ENCODE peak calls at places on chromosomes 3 and 15, in ten cellular contexts. One of them, this sample, is unnamed.

GRCh38 chr15:70100495-70101331 is 3.0 kb upstream of the TLE3 start:
- DNase-seq in activated CD4-positive, alpha-beta T cell treated with anti-CD3 and anti-CD28 coated beads, Interleukin-2, amount 10 ng/mL, durations not matched to agents 7 days and 5 days: peak
- DNase-seq in upper lobe of right lung: peak
- DNase-seq in psoas muscle: peak
- DNase-seq in AG10803: no peak
- DNase-seq in ELR: peak
- DNase-seq in NB4: peak
- DNase-seq in HT-29: peak
- DNase-seq in HCEC 1CT: peak
- DNase-seq in colonic mucosa: peak
- DNase-seq in this sample: peak

GRCh38 chr3:129112308-129113052 is 9.1 kb downstream of the RAB43 start:
- DNase-seq in NB4: peak
- DNase-seq in colonic mucosa: no peak
- DNase-seq in psoas muscle: no peak
- DNase-seq in HT-29: no peak
- DNase-seq in AG10803: peak
- DNase-seq in upper lobe of right lung: no peak
- DNase-seq in activated CD4-positive, alpha-beta T cell treated with anti-CD3 and anti-CD28 coated beads, Interleukin-2, amount 10 ng/mL, durations not matched to agents 7 days and 5 days: peak
- DNase-seq in ELR: no peak
- DNase-seq in HCEC 1CT: no peak
- DNase-seq in this sample: peak

GRCh38 chr3:13234664-13235063 is 161.4 kb upstream of the IQSEC1 start:
- DNase-seq in AG10803: no peak
- DNase-seq in ELR: no peak
- DNase-seq in HT-29: no peak
- DNase-seq in psoas muscle: no peak
- DNase-seq in upper lobe of right lung: no peak
- DNase-seq in activated CD4-positive, alpha-beta T cell treated with anti-CD3 and anti-CD28 coated beads, Interleukin-2, amount 10 ng/mL, durations not matched to agents 7 days and 5 days: no peak
- DNase-seq in colonic mucosa: no peak
- DNase-seq in NB4: no peak
- DNase-seq in HCEC 1CT: no peak
- DNase-seq in this sample: no peak

GRCh38 chr3:185732782-185733181 is 92.1 kb downstream of the IGF2BP2 start:
- DNase-seq in upper lobe of right lung: no peak
- DNase-seq in psoas muscle: no peak
- DNase-seq in HCEC 1CT: peak
- DNase-seq in HT-29: no peak
- DNase-seq in AG10803: peak
- DNase-seq in ELR: peak
- DNase-seq in activated CD4-positive, alpha-beta T cell treated with anti-CD3 and anti-CD28 coated beads, Interleukin-2, amount 10 ng/mL, durations not matched to agents 7 days and 5 days: no peak
- DNase-seq in colonic mucosa: no peak
- DNase-seq in NB4: no peak
- DNase-seq in this sample: peak

GRCh38 chr3:137202941-137203340 is 245.2 kb downstream of the IL20RB start:
- DNase-seq in colonic mucosa: no peak
- DNase-seq in HCEC 1CT: no peak
- DNase-seq in upper lobe of right lung: peak
- DNase-seq in NB4: no peak
- DNase-seq in ELR: no peak
- DNase-seq in AG10803: no peak
- DNase-seq in activated CD4-positive, alpha-beta T cell treated with anti-CD3 and anti-CD28 coated beads, Interleukin-2, amount 10 ng/mL, durations not matched to agents 7 days and 5 days: no peak
- DNase-seq in psoas muscle: no peak
- DNase-seq in HT-29: no peak
- DNase-seq in this sample: no peak

GRCh38 chr3:165283328-165283727 is 87.1 kb upstream of the SLITRK3 start:
- DNase-seq in psoas muscle: no peak
- DNase-seq in HCEC 1CT: no peak
- DNase-seq in upper lobe of right lung: no peak
- DNase-seq in AG10803: no peak
- DNase-seq in colonic mucosa: no peak
- DNase-seq in ELR: no peak
- DNase-seq in NB4: no peak
- DNase-seq in activated CD4-positive, alpha-beta T cell treated with anti-CD3 and anti-CD28 coated beads, Interleukin-2, amount 10 ng/mL, durations not matched to agents 7 days and 5 days: no peak
- DNase-seq in HT-29: no peak
- DNase-seq in this sample: no peak

GRCh38 chr3:159882784-159883779 is 105.6 kb upstream of the IL12A start:
- DNase-seq in HCEC 1CT: peak
- DNase-seq in ELR: peak
- DNase-seq in NB4: no peak
- DNase-seq in activated CD4-positive, alpha-beta T cell treated with anti-CD3 and anti-CD28 coated beads, Interleukin-2, amount 10 ng/mL, durations not matched to agents 7 days and 5 days: no peak
- DNase-seq in HT-29: no peak
- DNase-seq in psoas muscle: no peak
- DNase-seq in upper lobe of right lung: no peak
- DNase-seq in AG10803: no peak
- DNase-seq in colonic mucosa: no peak
- DNase-seq in this sample: peak

GRCh38 chr15:82895983-82896382 is 56.5 kb downstream of the HOMER2 start:
- DNase-seq in NB4: no peak
- DNase-seq in psoas muscle: no peak
- DNase-seq in HT-29: no peak
- DNase-seq in ELR: no peak
- DNase-seq in colonic mucosa: no peak
- DNase-seq in upper lobe of right lung: no peak
- DNase-seq in activated CD4-positive, alpha-beta T cell treated with anti-CD3 and anti-CD28 coated beads, Interleukin-2, amount 10 ng/mL, durations not matched to agents 7 days and 5 days: no peak
- DNase-seq in HCEC 1CT: no peak
- DNase-seq in AG10803: no peak
- DNase-seq in this sample: no peak

GRCh38 chr3:57673158-57673557 is 19.7 kb downstream of the DENND6A start:
- DNase-seq in ELR: no peak
- DNase-seq in AG10803: no peak
- DNase-seq in HT-29: no peak
- DNase-seq in colonic mucosa: no peak
- DNase-seq in activated CD4-positive, alpha-beta T cell treated with anti-CD3 and anti-CD28 coated beads, Interleukin-2, amount 10 ng/mL, durations not matched to agents 7 days and 5 days: no peak
- DNase-seq in psoas muscle: no peak
- DNase-seq in NB4: no peak
- DNase-seq in HCEC 1CT: no peak
- DNase-seq in upper lobe of right lung: no peak
- DNase-seq in this sample: no peak

GRCh38 chr15:45111390-45112142 is 2.4 kb downstream of the DUOX2 start:
- DNase-seq in NB4: no peak
- DNase-seq in HT-29: no peak
- DNase-seq in upper lobe of right lung: peak
- DNase-seq in activated CD4-positive, alpha-beta T cell treated with anti-CD3 and anti-CD28 coated beads, Interleukin-2, amount 10 ng/mL, durations not matched to agents 7 days and 5 days: no peak
- DNase-seq in ELR: no peak
- DNase-seq in AG10803: no peak
- DNase-seq in psoas muscle: no peak
- DNase-seq in colonic mucosa: no peak
- DNase-seq in HCEC 1CT: no peak
- DNase-seq in this sample: no peak

This sample was measured in fibroblast of lung.